ENCODE peak calls at places on chromosomes 7 and 10, in four cellular contexts. One of them, this sample, is unnamed.

GRCh38 chr7:76257973-76258372 is 44.5 kb upstream of the HSPB1 start:
- DNase-seq in HepG2: peak; percentile 23
- DNase-seq in WTC11: peak; percentile 45
- DNase-seq in K562: peak; percentile 46
- DNase-seq in this sample: no peak

GRCh38 chr7:44195901-44196300 is 4.9 kb upstream of the YKT6 start:
- DNase-seq in WTC11: no peak
- DNase-seq in K562: no peak
- DNase-seq in HepG2: no peak
- DNase-seq in this sample: no peak

GRCh38 chr7:82183633-82184032 is 259.9 kb downstream of the CACNA2D1 start:
- DNase-seq in HepG2: no peak
- DNase-seq in WTC11: no peak
- DNase-seq in K562: no peak
- DNase-seq in this sample: no peak

GRCh38 chr10:104041891-104042535 is 43.7 kb downstream of the COL17A1 start:
- DNase-seq in HepG2: no peak
- DNase-seq in WTC11: no peak
- DNase-seq in K562: no peak
- DNase-seq in this sample: no peak

GRCh38 chr10:78578929-78579328 is 489.8 kb upstream of the ZMIZ1 start:
- DNase-seq in WTC11: no peak
- DNase-seq in K562: no peak
- DNase-seq in HepG2: no peak
- DNase-seq in this sample: no peak

GRCh38 chr10:72295330-72295910 is 21.7 kb downstream of the DDIT4 start:
- DNase-seq in WTC11: no peak
- DNase-seq in HepG2: no peak
- DNase-seq in K562: no peak
- DNase-seq in this sample: no peak

GRCh38 chr7:90681336-90682019 is 85.4 kb downstream of the CDK14 start:
- DNase-seq in WTC11: no peak
- DNase-seq in HepG2: no peak
- DNase-seq in K562: no peak
- DNase-seq in this sample: no peak

GRCh38 chr7:108368466-108368865 is 87.8 kb downstream of the NRCAM start:
- DNase-seq in WTC11: no peak
- DNase-seq in HepG2: no peak
- DNase-seq in K562: no peak
- DNase-seq in this sample: no peak

GRCh38 chr7:16881809-16882208 is at the start of gene AGR3:
- DNase-seq in HepG2: no peak
- DNase-seq in K562: no peak
- DNase-seq in WTC11: no peak
- DNase-seq in this sample: no peak

GRCh38 chr10:119111968-119112515 is 8.1 kb downstream of the DENND10 start:
- DNase-seq in WTC11: no peak
- DNase-seq in HepG2: no peak
- DNase-seq in K562: no peak
- DNase-seq in this sample: no peak

GRCh38 chr7:78770422-78771410 is 682.8 kb downstream of the MAGI2 start:
- DNase-seq in HepG2: no peak
- DNase-seq in WTC11: peak; percentile 66
- DNase-seq in K562: no peak
- DNase-seq in this sample: no peak
- TF ChIP-seq HMGXB4 in HepG2: no peak
- TF ChIP-seq HMGXB4 in WTC11: no peak
- TF ChIP-seq HMGXB4 in K562: no peak
- TF ChIP-seq HMGXB4 in this sample: no peak

GRCh38 chr10:20272575-20272974 is 456.3 kb downstream of the PLXDC2 start:
- DNase-seq in HepG2: no peak
- DNase-seq in WTC11: no peak
- DNase-seq in K562: no peak
- DNase-seq in this sample: no peak
- TF ChIP-seq HMGXB4 in HepG2: no peak
- TF ChIP-seq HMGXB4 in WTC11: no peak
- TF ChIP-seq HMGXB4 in K562: no peak
- TF ChIP-seq HMGXB4 in this sample: no peak

DNA sequence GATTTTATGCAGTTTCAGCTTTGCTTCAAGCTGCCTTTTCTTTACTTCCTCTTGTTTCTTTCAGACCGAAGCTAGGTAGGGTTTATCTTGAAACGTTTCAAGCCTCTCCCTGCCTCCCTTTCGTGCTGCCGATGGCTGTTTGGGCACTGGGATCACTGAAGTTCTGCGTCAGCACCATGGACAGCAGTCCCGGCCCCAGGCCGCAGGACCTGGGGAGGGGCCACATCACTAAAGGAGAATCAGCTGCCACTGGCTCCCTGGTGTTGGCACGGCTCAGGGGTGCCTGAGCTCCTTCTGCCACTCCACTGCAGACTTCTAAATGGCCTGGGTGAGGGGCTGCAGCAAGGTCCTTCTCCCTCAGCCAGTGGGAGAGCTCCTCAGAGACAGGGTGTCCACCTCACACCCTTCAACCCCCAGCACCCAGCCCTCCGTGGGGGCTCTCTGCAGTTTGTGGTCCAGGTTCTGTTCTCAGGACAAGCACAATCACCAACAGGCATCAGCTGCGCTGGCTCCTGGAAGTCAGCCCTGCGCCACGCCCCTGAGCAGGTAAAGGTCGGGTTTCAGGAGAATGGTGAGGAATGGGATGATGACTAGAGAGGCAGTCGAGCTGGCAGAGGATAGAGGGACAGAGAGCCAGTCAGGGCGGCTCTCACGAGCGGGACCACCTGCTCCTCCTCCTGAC is 387.2 kb downstream of the TCERG1L start:
- DNase-seq in WTC11: peak; percentile 30
- DNase-seq in K562: peak; percentile 7
- DNase-seq in HepG2: no peak
- DNase-seq in this sample: no peak
- TF ChIP-seq HMGXB4 in WTC11: no peak
- TF ChIP-seq HMGXB4 in K562: no peak
- TF ChIP-seq HMGXB4 in HepG2: no peak
- TF ChIP-seq HMGXB4 in this sample: no peak

DNA sequence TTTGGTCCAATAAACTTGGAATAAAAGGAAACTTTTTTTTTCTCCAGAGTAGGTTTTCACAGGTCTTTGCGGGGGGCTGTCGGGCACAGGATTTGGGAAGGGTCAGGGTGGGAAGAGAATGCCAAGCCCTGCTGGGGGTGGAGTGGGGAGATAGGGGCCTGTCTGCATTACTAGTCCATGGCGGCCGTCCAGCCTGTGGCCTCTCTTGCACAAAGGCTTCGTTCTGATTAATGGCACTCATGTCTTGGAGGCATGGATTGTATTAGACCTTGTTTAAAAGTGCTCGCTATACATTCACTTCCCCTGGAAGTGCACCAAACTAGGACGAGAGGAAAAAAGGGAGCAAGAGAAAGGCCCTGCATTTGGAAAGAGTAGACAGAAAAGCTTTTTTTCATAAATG is 37.2 kb downstream of the LRMDA start:
- DNase-seq in WTC11: no peak
- DNase-seq in K562: no peak
- DNase-seq in HepG2: no peak
- DNase-seq in this sample: no peak
- TF ChIP-seq HMGXB4 in WTC11: no peak
- TF ChIP-seq HMGXB4 in K562: no peak
- TF ChIP-seq HMGXB4 in HepG2: no peak
- TF ChIP-seq HMGXB4 in this sample: no peak

GRCh38 chr10:117948493-117948892 is 98.2 kb downstream of the RAB11FIP2 start:
- DNase-seq in WTC11: no peak
- DNase-seq in K562: no peak
- DNase-seq in HepG2: no peak
- DNase-seq in this sample: peak; percentile 11

GRCh38 chr10:117944676-117945447 is 101.9 kb downstream of the RAB11FIP2 start:
- DNase-seq in HepG2: no peak
- DNase-seq in K562: no peak
- DNase-seq in WTC11: no peak
- DNase-seq in this sample: no peak

GRCh38 chr10:117950408-117950807 is 96.3 kb downstream of the RAB11FIP2 start:
- DNase-seq in HepG2: no peak
- DNase-seq in WTC11: no peak
- DNase-seq in K562: no peak
- DNase-seq in this sample: no peak

GRCh38 chr10:117945651-117946050 is 101.1 kb downstream of the RAB11FIP2 start:
- DNase-seq in WTC11: no peak
- DNase-seq in K562: no peak
- DNase-seq in HepG2: no peak
- DNase-seq in this sample: no peak

GRCh38 chr10:117946525-117947070 is 100.1 kb downstream of the RAB11FIP2 start:
- DNase-seq in WTC11: no peak
- DNase-seq in HepG2: no peak
- DNase-seq in K562: no peak
- DNase-seq in this sample: no peak
- TF ChIP-seq HMGXB4 in WTC11: no peak
- TF ChIP-seq HMGXB4 in HepG2: no peak
- TF ChIP-seq HMGXB4 in K562: no peak
- TF ChIP-seq HMGXB4 in this sample: no peak

DNA sequence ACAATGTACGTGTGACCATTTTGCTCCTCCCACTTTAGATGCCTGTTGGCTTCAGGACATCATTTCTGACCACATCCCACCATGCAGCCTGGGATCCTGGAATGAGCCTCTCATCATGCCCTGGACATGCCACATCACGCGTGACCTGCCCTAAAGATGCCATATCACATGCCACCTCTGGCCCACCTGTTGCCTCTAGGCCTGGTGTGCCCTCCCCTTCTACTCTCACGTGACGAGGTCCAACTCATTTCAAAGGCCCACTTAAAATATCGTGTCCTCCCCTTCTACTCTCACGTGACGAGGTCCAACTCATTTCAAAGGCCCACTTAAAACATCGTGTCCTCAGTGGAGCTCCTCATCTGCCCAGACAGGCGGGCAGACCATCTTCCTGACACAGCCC is 254.9 kb downstream of the TEX36 start:
- DNase-seq in WTC11: no peak
- DNase-seq in K562: no peak
- DNase-seq in HepG2: no peak
- DNase-seq in this sample: no peak
- TF ChIP-seq HMGXB4 in WTC11: no peak
- TF ChIP-seq HMGXB4 in K562: no peak
- TF ChIP-seq HMGXB4 in HepG2: no peak
- TF ChIP-seq HMGXB4 in this sample: no peak

GRCh38 chr7:151051108-151051507 is 2.8 kb downstream of the ASIC3 start:
- DNase-seq in HepG2: no peak
- DNase-seq in WTC11: peak; percentile 90
- DNase-seq in K562: no peak
- DNase-seq in this sample: no peak
- TF ChIP-seq HMGXB4 in HepG2: no peak
- TF ChIP-seq HMGXB4 in WTC11: peak; percentile 70
- TF ChIP-seq HMGXB4 in K562: no peak
- TF ChIP-seq HMGXB4 in this sample: no peak